ENCODE peak calls at places on chromosomes 2 and 18, in ten cellular contexts. One of them, this sample, is unnamed. For H3K27me3, the result is how much of the 10 kb centered on the place peaks cover.

GRCh38 chr2:160351978-160352377 is 141.6 kb downstream of the RBMS1 start:
- DNase-seq in mesendoderm: no peak
- DNase-seq in endothelial cell of umbilical vein: no peak
- DNase-seq in astrocyte: peak
- DNase-seq in HepG2: no peak
- DNase-seq in IMR-90: peak
- DNase-seq in fibroblast of lung: peak
- DNase-seq in GM23248: peak
- DNase-seq in HCT116: no peak
- DNase-seq in neuronal stem cell: no peak
- DNase-seq in this sample: no peak

GRCh38 chr18:6543330-6543908 is 128.7 kb upstream of the L3MBTL4 start:
- DNase-seq in fibroblast of lung: peak
- DNase-seq in IMR-90: peak
- DNase-seq in mesendoderm: peak
- DNase-seq in HCT116: no peak
- DNase-seq in endothelial cell of umbilical vein: peak
- DNase-seq in HepG2: peak
- DNase-seq in GM23248: peak
- DNase-seq in astrocyte: peak
- DNase-seq in neuronal stem cell: no peak
- DNase-seq in this sample: no peak

GRCh38 chr2:151277011-151277410 is 12.5 kb downstream of the NMI start:
- DNase-seq in astrocyte: no peak
- DNase-seq in GM23248: peak
- DNase-seq in HepG2: no peak
- DNase-seq in HCT116: no peak
- DNase-seq in mesendoderm: no peak
- DNase-seq in neuronal stem cell: no peak
- DNase-seq in endothelial cell of umbilical vein: no peak
- DNase-seq in fibroblast of lung: no peak
- DNase-seq in IMR-90: no peak
- DNase-seq in this sample: no peak

GRCh38 chr2:207635468-207636200 is 10.4 kb upstream of the METTL21A start:
- DNase-seq in GM23248: peak
- DNase-seq in IMR-90: peak
- DNase-seq in neuronal stem cell: no peak
- DNase-seq in fibroblast of lung: peak
- DNase-seq in HepG2: no peak
- DNase-seq in endothelial cell of umbilical vein: no peak
- DNase-seq in astrocyte: peak
- DNase-seq in HCT116: no peak
- DNase-seq in mesendoderm: peak
- DNase-seq in this sample: no peak

GRCh38 chr18:35303610-35304009 is 13.6 kb upstream of the ZSCAN30 start:
- DNase-seq in neuronal stem cell: no peak
- DNase-seq in fibroblast of lung: no peak
- DNase-seq in HepG2: no peak
- DNase-seq in HCT116: no peak
- DNase-seq in IMR-90: no peak
- DNase-seq in mesendoderm: no peak
- DNase-seq in GM23248: no peak
- DNase-seq in astrocyte: no peak
- DNase-seq in endothelial cell of umbilical vein: no peak
- DNase-seq in this sample: no peak

GRCh38 chr2:11677146-11678055 is 7.4 kb upstream of the NTSR2 start:
- DNase-seq in IMR-90: no peak
- DNase-seq in HepG2: no peak
- DNase-seq in mesendoderm: peak
- DNase-seq in endothelial cell of umbilical vein: no peak
- DNase-seq in neuronal stem cell: no peak
- DNase-seq in HCT116: no peak
- DNase-seq in GM23248: no peak
- DNase-seq in astrocyte: no peak
- DNase-seq in fibroblast of lung: no peak
- DNase-seq in this sample: no peak

GRCh38 chr2:63226297-63226696 is 175.7 kb downstream of the OTX1 start:
- DNase-seq in astrocyte: no peak
- DNase-seq in endothelial cell of umbilical vein: no peak
- DNase-seq in HCT116: no peak
- DNase-seq in IMR-90: no peak
- DNase-seq in mesendoderm: no peak
- DNase-seq in GM23248: no peak
- DNase-seq in fibroblast of lung: peak
- DNase-seq in neuronal stem cell: no peak
- DNase-seq in HepG2: no peak
- DNase-seq in this sample: no peak

GRCh38 chr18:34773961-34774754 is 64.1 kb downstream of the DTNA start:
- DNase-seq in fibroblast of lung: peak
- DNase-seq in mesendoderm: no peak
- DNase-seq in HCT116: no peak
- DNase-seq in HepG2: no peak
- DNase-seq in IMR-90: peak
- DNase-seq in neuronal stem cell: no peak
- DNase-seq in astrocyte: peak
- DNase-seq in GM23248: peak
- DNase-seq in endothelial cell of umbilical vein: peak
- DNase-seq in this sample: no peak

GRCh38 chr2:793236-793635 is 116.0 kb upstream of the TMEM18 start:
- DNase-seq in GM23248: no peak
- DNase-seq in neuronal stem cell: no peak
- DNase-seq in HepG2: no peak
- DNase-seq in fibroblast of lung: no peak
- DNase-seq in HCT116: no peak
- DNase-seq in IMR-90: no peak
- DNase-seq in mesendoderm: no peak
- DNase-seq in endothelial cell of umbilical vein: no peak
- DNase-seq in astrocyte: no peak
- DNase-seq in this sample: no peak

GRCh38 chr2:204005940-204006721 is 69.6 kb downstream of the ICOS start:
- DNase-seq in HCT116: no peak
- DNase-seq in neuronal stem cell: no peak
- DNase-seq in mesendoderm: no peak
- DNase-seq in endothelial cell of umbilical vein: no peak
- DNase-seq in GM23248: no peak
- DNase-seq in astrocyte: no peak
- DNase-seq in fibroblast of lung: no peak
- DNase-seq in IMR-90: no peak
- DNase-seq in HepG2: no peak
- DNase-seq in this sample: no peak

GRCh38 chr2:69089244-69089643 is 76.3 kb downstream of the ANTXR1 start:
- DNase-seq in GM23248: peak
- DNase-seq in endothelial cell of umbilical vein: no peak
- DNase-seq in fibroblast of lung: no peak
- DNase-seq in IMR-90: peak
- DNase-seq in astrocyte: no peak
- DNase-seq in HCT116: no peak
- DNase-seq in neuronal stem cell: no peak
- DNase-seq in HepG2: no peak
- DNase-seq in mesendoderm: no peak
- DNase-seq in this sample: no peak

GRCh38 chr2:231513746-231514224 is 16.5 kb downstream of the NMUR1 start:
- DNase-seq in mesendoderm: no peak
- DNase-seq in fibroblast of lung: no peak
- DNase-seq in HCT116: no peak
- DNase-seq in astrocyte: peak
- DNase-seq in neuronal stem cell: no peak
- DNase-seq in IMR-90: peak
- DNase-seq in HepG2: no peak
- DNase-seq in GM23248: peak
- DNase-seq in endothelial cell of umbilical vein: no peak
- DNase-seq in this sample: no peak

GRCh38 chr2:239181601-239182471 is 219.0 kb downstream of the HDAC4 start:
- DNase-seq in endothelial cell of umbilical vein: no peak
- DNase-seq in neuronal stem cell: no peak
- DNase-seq in GM23248: no peak
- DNase-seq in mesendoderm: no peak
- DNase-seq in HCT116: no peak
- DNase-seq in fibroblast of lung: no peak
- DNase-seq in IMR-90: no peak
- DNase-seq in HepG2: peak
- DNase-seq in astrocyte: no peak
- DNase-seq in this sample: no peak

GRCh38 chr2:9206991-9207640 is 504 bp downstream of the ASAP2 start:
- DNase-seq in fibroblast of lung: peak
- DNase-seq in endothelial cell of umbilical vein: peak
- DNase-seq in HepG2: no peak
- DNase-seq in HCT116: no peak
- DNase-seq in astrocyte: no peak
- DNase-seq in GM23248: peak
- DNase-seq in neuronal stem cell: peak
- DNase-seq in mesendoderm: peak
- DNase-seq in IMR-90: no peak
- DNase-seq in this sample: no peak

GRCh38 chr2:66960161-66960560 is 437.0 kb upstream of the ETAA1 start:
- DNase-seq in endothelial cell of umbilical vein: no peak
- DNase-seq in fibroblast of lung: no peak
- DNase-seq in GM23248: no peak
- DNase-seq in HCT116: no peak
- DNase-seq in astrocyte: no peak
- DNase-seq in neuronal stem cell: no peak
- DNase-seq in mesendoderm: no peak
- DNase-seq in IMR-90: no peak
- DNase-seq in HepG2: no peak
- DNase-seq in this sample: no peak

GRCh38 chr2:239858179-239858578 is 167.0 kb downstream of the NDUFA10 start:
- DNase-seq in HepG2: no peak
- DNase-seq in GM23248: no peak
- DNase-seq in neuronal stem cell: peak
- DNase-seq in IMR-90: no peak
- DNase-seq in astrocyte: no peak
- DNase-seq in HCT116: no peak
- DNase-seq in mesendoderm: no peak
- DNase-seq in fibroblast of lung: no peak
- DNase-seq in endothelial cell of umbilical vein: peak
- DNase-seq in this sample: no peak

DNA sequence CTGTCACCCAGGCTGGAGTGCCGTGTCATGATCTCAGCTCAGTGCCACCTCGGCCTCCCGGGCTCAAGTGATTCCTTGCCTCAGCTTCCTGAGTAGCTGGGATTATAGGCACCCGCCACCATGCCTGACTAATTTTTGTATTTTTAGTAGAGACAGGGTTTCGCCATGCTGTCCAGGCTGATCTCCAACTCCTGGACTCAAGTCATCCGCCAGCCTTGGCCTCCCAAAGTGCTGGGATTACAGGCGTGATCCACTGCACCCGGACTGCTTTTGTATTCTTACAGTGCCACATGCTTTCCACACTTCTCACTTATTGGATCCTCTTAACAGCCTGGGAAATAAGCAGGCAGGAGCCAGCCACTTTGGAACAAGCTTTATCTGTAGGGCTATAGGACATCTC is 25.3 kb upstream of the BCL2L11 start:
- DNase-seq in IMR-90: no peak
- DNase-seq in astrocyte: no peak
- DNase-seq in fibroblast of lung: no peak
- DNase-seq in HepG2: no peak
- DNase-seq in HCT116: no peak
- DNase-seq in mesendoderm: no peak
- DNase-seq in GM23248: no peak
- DNase-seq in endothelial cell of umbilical vein: no peak
- DNase-seq in neuronal stem cell: no peak
- DNase-seq in this sample: no peak
- H3K27me3 ChIP-seq in IMR-90: half or more
- H3K27me3 ChIP-seq in astrocyte: under half
- H3K27me3 ChIP-seq in fibroblast of lung: under half
- H3K27me3 ChIP-seq in HepG2: under half
- H3K27me3 ChIP-seq in HCT116: under half
- H3K27me3 ChIP-seq in mesendoderm: under half
- H3K27me3 ChIP-seq in GM23248: half or more
- H3K27me3 ChIP-seq in endothelial cell of umbilical vein: under half
- H3K27me3 ChIP-seq in neuronal stem cell: under half
- H3K27me3 ChIP-seq in this sample: under half

DNA sequence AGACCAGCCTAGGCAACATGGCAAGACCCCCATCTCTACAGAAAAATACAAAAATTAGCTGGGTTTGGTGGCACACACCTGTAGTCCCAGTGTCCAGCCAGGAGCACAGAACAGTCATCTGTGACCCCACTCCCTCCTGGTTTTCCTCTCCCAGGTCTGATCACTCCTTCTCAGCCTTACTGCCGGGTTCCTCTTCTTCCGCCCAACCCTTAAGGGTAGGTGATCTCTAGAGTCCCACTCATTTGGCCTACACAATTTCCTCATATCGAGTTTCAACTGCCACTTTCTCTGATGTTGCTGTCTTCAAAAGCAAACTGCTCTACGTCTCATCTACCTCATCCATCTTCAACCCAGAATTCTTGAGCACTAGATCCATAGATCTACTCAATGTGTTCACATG is 13.4 kb upstream of the MAT2A start:
- DNase-seq in mesendoderm: no peak
- DNase-seq in HCT116: no peak
- DNase-seq in endothelial cell of umbilical vein: no peak
- DNase-seq in neuronal stem cell: no peak
- DNase-seq in HepG2: no peak
- DNase-seq in astrocyte: no peak
- DNase-seq in IMR-90: no peak
- DNase-seq in GM23248: no peak
- DNase-seq in fibroblast of lung: no peak
- DNase-seq in this sample: no peak
- H3K9ac ChIP-seq in mesendoderm: no peak
- H3K9ac ChIP-seq in HCT116: no peak
- H3K9ac ChIP-seq in endothelial cell of umbilical vein: no peak
- H3K9ac ChIP-seq in neuronal stem cell: no peak
- H3K9ac ChIP-seq in HepG2: no peak
- H3K9ac ChIP-seq in astrocyte: no peak
- H3K9ac ChIP-seq in IMR-90: no peak
- H3K9ac ChIP-seq in GM23248: no peak
- H3K9ac ChIP-seq in fibroblast of lung: no peak
- H3K9ac ChIP-seq in this sample: no peak

DNA sequence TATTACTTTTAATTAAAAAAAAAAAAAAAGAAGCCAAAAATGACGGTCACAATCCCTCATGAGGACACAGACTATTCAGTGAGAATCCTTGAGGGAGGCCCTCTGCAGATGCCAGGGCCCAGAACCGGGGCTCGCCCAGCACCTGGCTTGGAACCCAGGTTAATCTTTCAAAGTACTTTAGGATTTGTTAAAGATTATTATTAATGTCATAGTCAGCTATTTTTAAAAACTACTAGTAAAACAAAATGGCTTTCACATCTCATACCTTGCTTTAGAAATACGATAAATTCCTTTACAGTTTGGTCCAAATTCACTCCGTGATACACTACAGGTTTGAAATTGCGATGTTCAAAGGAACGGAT is 27.1 kb downstream of the C2orf76 start:
- DNase-seq in mesendoderm: no peak
- DNase-seq in HepG2: no peak
- DNase-seq in fibroblast of lung: no peak
- DNase-seq in astrocyte: no peak
- DNase-seq in IMR-90: no peak
- DNase-seq in endothelial cell of umbilical vein: no peak
- DNase-seq in HCT116: no peak
- DNase-seq in neuronal stem cell: no peak
- DNase-seq in GM23248: no peak
- DNase-seq in this sample: no peak
- H3K27ac ChIP-seq in mesendoderm: no peak
- H3K27ac ChIP-seq in HepG2: no peak
- H3K27ac ChIP-seq in fibroblast of lung: no peak
- H3K27ac ChIP-seq in astrocyte: no peak
- H3K27ac ChIP-seq in IMR-90: no peak
- H3K27ac ChIP-seq in endothelial cell of umbilical vein: no peak
- H3K27ac ChIP-seq in HCT116: no peak
- H3K27ac ChIP-seq in neuronal stem cell: no peak
- H3K27ac ChIP-seq in GM23248: no peak
- H3K27ac ChIP-seq in this sample: no peak

GRCh38 chr18:382423-382984 is 114.7 kb upstream of the THOC1 start:
- DNase-seq in GM23248: no peak
- DNase-seq in HCT116: no peak
- DNase-seq in endothelial cell of umbilical vein: no peak
- DNase-seq in neuronal stem cell: no peak
- DNase-seq in astrocyte: no peak
- DNase-seq in mesendoderm: no peak
- DNase-seq in IMR-90: no peak
- DNase-seq in fibroblast of lung: no peak
- DNase-seq in HepG2: no peak
- DNase-seq in this sample: no peak
- H3K27me3 ChIP-seq in GM23248: under half
- H3K27me3 ChIP-seq in HCT116: under half
- H3K27me3 ChIP-seq in endothelial cell of umbilical vein: under half
- H3K27me3 ChIP-seq in neuronal stem cell: under half
- H3K27me3 ChIP-seq in astrocyte: under half
- H3K27me3 ChIP-seq in mesendoderm: under half
- H3K27me3 ChIP-seq in IMR-90: under half
- H3K27me3 ChIP-seq in fibroblast of lung: under half
- H3K27me3 ChIP-seq in HepG2: under half
- H3K27me3 ChIP-seq in this sample: under half